ENCODE peak calls at places on chromosomes 6 and 20, in four cellular contexts. C is non-pigmented ciliary epithelial cell, X is transverse colon, Z is keratinocyte. F is an unnamed sample.

GRCh38 chr20:38046572-38046971 is 13.0 kb downstream of the RPRD1B start:
- DNase-seq in Z (no peak), C (no peak), X (no peak), F (no peak)

GRCh38 chr6:5012531-5012930 is 8.7 kb upstream of the RPP40 start:
- DNase-seq in C (no peak), Z (no peak), X (no peak), F (no peak)

GRCh38 chr6:20403766-20404640 is 2.3 kb downstream of the E2F3 start:
- DNase-seq in C (no peak), X (peak; percentile 22), Z (no peak), F (no peak)

GRCh38 chr20:7392551-7392950 is 547.7 kb downstream of the HAO1 start:
- DNase-seq in Z (no peak), X (no peak), C (no peak), F (no peak)

GRCh38 chr6:169188051-169188863 is 65.4 kb downstream of the THBS2 start:
- DNase-seq in X (no peak), Z (no peak), C (peak; percentile 89), F (no peak)

GRCh38 chr6:100343678-100344077 is 121.0 kb downstream of the SIM1 start:
- DNase-seq in X (no peak), Z (no peak), C (no peak), F (no peak)

GRCh38 chr20:47276856-47277541 is 79.5 kb downstream of the ZMYND8 start:
- DNase-seq in Z (no peak), X (no peak), C (no peak), F (peak; percentile 34)

GRCh38 chr6:41053056-41053455 is at the start of gene APOBEC2:
- DNase-seq in X (no peak), Z (no peak), C (no peak), F (no peak)

GRCh38 chr6:125191916-125192609 is 38.5 kb downstream of the TPD52L1 start:
- DNase-seq in C (peak; percentile 71), Z (peak; percentile 76), X (peak; percentile 69), F (no peak)

GRCh38 chr20:9792674-9793073 is 46.2 kb downstream of the PAK5 start:
- DNase-seq in C (no peak), Z (no peak), X (no peak), F (no peak)

GRCh38 chr20:63955846-63956663 is at the start of gene UCKL1:
- DNase-seq in X (peak; percentile 94), Z (no peak), C (peak; percentile 51), F (peak; percentile 98)

GRCh38 chr6:4931530-4932505 is 72.0 kb downstream of the RPP40 start:
- DNase-seq in Z (peak; percentile 32), X (peak; percentile 73), C (no peak), F (no peak)

GRCh38 chr20:49982346-49983122 is at the start of gene SNAI1:
- DNase-seq in C (no peak), X (peak; percentile 83), Z (no peak), F (peak; percentile 84)

GRCh38 chr6:159984268-159984786 is 15.4 kb downstream of the IGF2R start:
- DNase-seq in Z (no peak), C (peak; percentile 87), X (no peak), F (no peak)

F was measured in upper lobe of left lung.